ENCODE peak calls at places on chromosomes 12 and 14, in nine cellular contexts. F is right lobe of liver, H is transverse colon, R is WERI-Rb-1, S is mammary epithelial cell, W is H1, E is neural progenitor cell, L is right cardiac atrium, B is brain microvascular endothelial cell. X is an unnamed sample.

GRCh38 chr12:7303230-7303629 is 642 bp upstream of the ACSM4 start:
- DNase-seq in F (no peak), H (no peak), R (no peak), S (no peak), W (no peak), E (no peak), L (no peak), B (no peak), X (no peak)

GRCh38 chr14:74573421-74574091 is 38.5 kb downstream of the LTBP2 start:
- DNase-seq in F (no peak), H (no peak), R (peak; percentile 57), S (peak; percentile 70), W (no peak), E (no peak), L (no peak), B (no peak), X (no peak)

GRCh38 chr12:120944645-120945217 is 33.6 kb upstream of the HNF1A start:
- DNase-seq in F (peak; percentile 62), H (peak; percentile 69), R (peak; percentile 49), S (peak; percentile 30), W (peak; percentile 90), E (peak; percentile 64), L (peak; percentile 77), B (peak; percentile 31), X (peak; percentile 67)

GRCh38 chr12:73274972-73275371 is 1002.8 kb downstream of the TRHDE start:
- DNase-seq in F (no peak), H (no peak), R (no peak), S (no peak), W (no peak), E (no peak), L (no peak), B (no peak), X (no peak)

GRCh38 chr14:96053600-96054381 is 14.6 kb downstream of the C14orf132 start:
- DNase-seq in F (no peak), H (peak; percentile 41), R (peak; percentile 34), S (peak; percentile 82), W (peak; percentile 35), E (no peak), L (peak; percentile 50), B (peak; percentile 98), X (peak; percentile 87)

GRCh38 chr14:93005838-93006237 is 82.9 kb downstream of the CHGA start:
- DNase-seq in F (no peak), H (no peak), R (no peak), S (no peak), W (no peak), E (no peak), L (peak; percentile 60), B (no peak), X (no peak)

GRCh38 chr12:114702462-114702861 is 18.5 kb upstream of the TBX3 start:
- DNase-seq in F (no peak), H (no peak), R (no peak), S (no peak), W (no peak), E (no peak), L (no peak), B (no peak), X (no peak)

GRCh38 chr12:131852551-131853299 is 24.5 kb downstream of the MMP17 start:
- DNase-seq in F (no peak), H (no peak), R (peak; percentile 57), S (no peak), W (no peak), E (no peak), L (no peak), B (no peak), X (no peak)

GRCh38 chr14:85534435-85534834 is 4.5 kb downstream of the FLRT2 start:
- DNase-seq in F (no peak), H (no peak), R (peak; percentile 6), S (peak; percentile 25), W (no peak), E (peak; percentile 62), L (peak; percentile 52), B (no peak), X (no peak)

GRCh38 chr14:96268426-96269358 is 12.7 kb downstream of the BDKRB1 start:
- DNase-seq in F (no peak), H (peak; percentile 58), R (peak; percentile 14), S (peak; percentile 99), W (peak; percentile 33), E (no peak), L (no peak), B (peak; percentile 82), X (no peak)

GRCh38 chr12:71041481-71041880 is 116.3 kb downstream of the TSPAN8 start:
- DNase-seq in F (no peak), H (peak; percentile 9), R (no peak), S (no peak), W (no peak), E (no peak), L (no peak), B (no peak), X (no peak)

GRCh38 chr12:124592050-124592449 is 24.6 kb upstream of the NCOR2 start:
- DNase-seq in F (no peak), H (no peak), R (no peak), S (peak; percentile 73), W (no peak), E (no peak), L (peak; percentile 45), B (peak; percentile 39), X (no peak)

GRCh38 chr14:77965919-77966435 is 166.1 kb downstream of the ADCK1 start:
- DNase-seq in F (no peak), H (no peak), R (no peak), S (peak; percentile 41), W (peak; percentile 73), E (peak; percentile 23), L (peak; percentile 59), B (peak; percentile 12), X (no peak)

GRCh38 chr14:31993521-31993941 is 83.6 kb upstream of the ARHGAP5 start:
- DNase-seq in F (no peak), H (no peak), R (no peak), S (no peak), W (no peak), E (no peak), L (no peak), B (peak; percentile 54), X (no peak)

GRCh38 chr14:32003585-32003984 is 73.5 kb upstream of the ARHGAP5 start:
- DNase-seq in F (no peak), H (no peak), R (no peak), S (no peak), W (no peak), E (no peak), L (no peak), B (no peak), X (no peak)

GRCh38 chr14:31994391-31995033 is 82.6 kb upstream of the ARHGAP5 start:
- DNase-seq in F (no peak), H (no peak), R (no peak), S (no peak), W (no peak), E (no peak), L (no peak), B (peak; percentile 18), X (no peak)

DNA sequence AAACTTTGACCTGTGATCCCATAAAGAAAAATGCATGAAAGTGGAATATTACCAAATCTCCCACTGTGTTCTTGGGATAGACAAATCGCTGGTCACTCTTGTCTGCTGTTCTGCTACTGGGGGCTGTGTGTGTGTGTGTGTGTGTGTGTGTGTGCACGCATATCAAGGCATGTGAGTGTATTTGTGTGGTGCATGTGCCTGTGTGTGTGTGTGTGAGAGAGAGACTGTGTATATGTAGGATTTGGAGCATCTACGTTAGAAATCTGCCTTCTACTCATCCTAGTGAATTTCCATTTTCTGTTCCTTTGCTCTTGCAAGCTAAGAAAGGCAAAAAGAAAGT is 78.9 kb upstream of the ARHGAP5 start:
- DNase-seq in F (no peak), H (no peak), R (no peak), S (no peak), W (no peak), E (no peak), L (peak; percentile 46), B (no peak), X (no peak)
- H3K27ac ChIP-seq in F (no peak overlapping the region), H (no peak overlapping the region), R (no peak overlapping the region), S (no peak overlapping the region), W (no peak overlapping the region), E (no peak overlapping the region), L (peak overlapping the region; percentile 53), B (no peak overlapping the region), X (no peak overlapping the region)

DNA sequence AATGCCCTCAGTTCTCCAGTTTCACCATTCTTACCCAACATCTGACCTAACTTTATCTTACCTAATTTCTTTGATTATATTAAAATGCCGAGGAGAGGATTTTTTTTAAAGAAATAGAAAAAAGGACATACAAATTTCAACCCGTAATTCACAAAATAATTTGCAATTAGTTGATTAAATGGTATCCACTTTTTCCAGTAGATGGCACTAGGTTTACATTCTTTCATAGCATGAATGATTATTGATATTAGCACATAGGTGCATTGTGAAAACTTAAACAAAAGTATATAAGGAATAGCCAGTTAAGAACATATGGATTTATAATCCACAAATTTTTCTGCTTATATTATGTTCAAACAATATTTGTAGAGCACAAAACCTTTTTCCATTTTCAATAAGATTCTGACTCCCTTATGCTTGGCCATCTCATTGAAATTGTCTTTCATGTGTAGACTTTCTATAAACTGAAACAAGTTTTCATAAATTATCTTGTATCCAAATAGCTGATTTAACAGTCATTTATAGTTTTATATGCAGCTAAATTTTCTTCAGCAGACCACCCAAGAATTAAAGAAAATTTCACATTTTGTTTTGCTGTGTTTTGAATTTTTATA is 35.3 kb downstream of the MSRB3 start:
- DNase-seq in F (no peak), H (no peak), R (no peak), S (peak; percentile 19), W (no peak), E (peak; percentile 10), L (no peak), B (no peak), X (no peak)
- H3K27ac ChIP-seq in F (no peak overlapping the region), H (no peak overlapping the region), R (no peak overlapping the region), S (peak overlapping the region; percentile 2), W (no peak overlapping the region), E (no peak overlapping the region), L (no peak overlapping the region), B (peak overlapping the region; percentile 17), X (no peak overlapping the region)

GRCh38 chr14:105487449-105487985 is 831 bp downstream of the CRIP1 start:
- DNase-seq in F (no peak), H (peak; percentile 81), R (no peak), S (no peak), W (peak; percentile 52), E (peak; percentile 58), L (peak; percentile 86), B (no peak), X (no peak)

GRCh38 chr14:105486974-105487448 is 325 bp downstream of the CRIP1 start:
- DNase-seq in F (no peak), H (peak; percentile 79), R (no peak), S (no peak), W (peak; percentile 70), E (peak; percentile 45), L (peak; percentile 94), B (no peak), X (peak; percentile 89)

GRCh38 chr14:105484997-105485393 is 1.7 kb upstream of the CRIP1 start:
- DNase-seq in F (no peak), H (no peak), R (no peak), S (no peak), W (peak; percentile 41), E (no peak), L (no peak), B (no peak), X (no peak)

GRCh38 chr14:105485720-105486332 is 860 bp upstream of the CRIP1 start:
- DNase-seq in F (no peak), H (no peak), R (peak; percentile 85), S (no peak), W (peak; percentile 83), E (peak; percentile 81), L (peak; percentile 76), B (no peak), X (no peak)

GRCh38 chr14:105486333-105486973 is at the start of gene CRIP1:
- DNase-seq in F (no peak), H (no peak), R (no peak), S (no peak), W (no peak), E (no peak), L (peak; percentile 78), B (no peak), X (no peak)
- H3K27ac ChIP-seq in F (peak within 1 kb of the TSS; percentile 43), H (peak within 1 kb of the TSS; percentile 99), R (no peak within 1 kb of the TSS), S (no peak within 1 kb of the TSS), W (no peak within 1 kb of the TSS), E (no peak within 1 kb of the TSS), L (peak within 1 kb of the TSS; percentile 58), B (no peak within 1 kb of the TSS), X (peak within 1 kb of the TSS; percentile 99)

GRCh38 chr12:119809023-119809422 is 68.1 kb downstream of the CIT start:
- DNase-seq in F (no peak), H (no peak), R (no peak), S (no peak), W (no peak), E (no peak), L (no peak), B (no peak), X (no peak)
- H3K27ac ChIP-seq in F (no peak overlapping the region), H (no peak overlapping the region), R (no peak overlapping the region), S (peak overlapping the region; percentile 11), W (no peak overlapping the region), E (no peak overlapping the region), L (no peak overlapping the region), B (no peak overlapping the region), X (no peak overlapping the region)